ENCODE peak calls at places on chromosomes 5 and 9, in seven cellular contexts. One of them, this sample, is unnamed.

GRCh38 chr9:89453452-89453851 is 44.5 kb downstream of the SEMA4D start:
- DNase-seq in brain microvascular endothelial cell: no peak
- DNase-seq in AG04450: no peak
- DNase-seq in K562: no peak
- DNase-seq in WERI-Rb-1: no peak
- DNase-seq in endodermal cell: no peak
- DNase-seq in adrenal gland: no peak
- DNase-seq in this sample: no peak

GRCh38 chr5:79636981-79637733 is 24.9 kb downstream of the TENT2 start:
- DNase-seq in brain microvascular endothelial cell: no peak
- DNase-seq in AG04450: no peak
- DNase-seq in K562: no peak
- DNase-seq in WERI-Rb-1: no peak
- DNase-seq in endodermal cell: no peak
- DNase-seq in adrenal gland: no peak
- DNase-seq in this sample: no peak

GRCh38 chr5:83577036-83577636 is 105.6 kb downstream of the VCAN start:
- DNase-seq in brain microvascular endothelial cell: peak
- DNase-seq in AG04450: no peak
- DNase-seq in K562: no peak
- DNase-seq in WERI-Rb-1: no peak
- DNase-seq in endodermal cell: no peak
- DNase-seq in adrenal gland: peak
- DNase-seq in this sample: no peak

GRCh38 chr5:135312255-135312935 is 86.6 kb downstream of the MACROH2A1 start:
- DNase-seq in brain microvascular endothelial cell: no peak
- DNase-seq in AG04450: no peak
- DNase-seq in K562: no peak
- DNase-seq in WERI-Rb-1: no peak
- DNase-seq in endodermal cell: peak
- DNase-seq in adrenal gland: no peak
- DNase-seq in this sample: no peak

GRCh38 chr5:16178745-16179372 is 732 bp downstream of the MARCHF11 start:
- DNase-seq in brain microvascular endothelial cell: peak
- DNase-seq in AG04450: no peak
- DNase-seq in K562: peak
- DNase-seq in WERI-Rb-1: peak
- DNase-seq in endodermal cell: peak
- DNase-seq in adrenal gland: peak
- DNase-seq in this sample: no peak

GRCh38 chr5:1009359-1010180 is 968 bp downstream of the NKD2 start:
- DNase-seq in brain microvascular endothelial cell: no peak
- DNase-seq in AG04450: no peak
- DNase-seq in K562: no peak
- DNase-seq in WERI-Rb-1: peak
- DNase-seq in endodermal cell: no peak
- DNase-seq in adrenal gland: peak
- DNase-seq in this sample: no peak

GRCh38 chr5:27494845-27495244 is 456.5 kb upstream of the CDH9 start:
- DNase-seq in brain microvascular endothelial cell: no peak
- DNase-seq in AG04450: no peak
- DNase-seq in K562: no peak
- DNase-seq in WERI-Rb-1: no peak
- DNase-seq in endodermal cell: no peak
- DNase-seq in adrenal gland: no peak
- DNase-seq in this sample: no peak

GRCh38 chr5:6827815-6828214 is 114.6 kb downstream of the TENT4A start:
- DNase-seq in brain microvascular endothelial cell: no peak
- DNase-seq in AG04450: no peak
- DNase-seq in K562: no peak
- DNase-seq in WERI-Rb-1: no peak
- DNase-seq in endodermal cell: no peak
- DNase-seq in adrenal gland: no peak
- DNase-seq in this sample: peak

GRCh38 chr5:134581241-134581981 is 51.2 kb downstream of the SAR1B start:
- DNase-seq in brain microvascular endothelial cell: no peak
- DNase-seq in AG04450: no peak
- DNase-seq in K562: peak
- DNase-seq in WERI-Rb-1: no peak
- DNase-seq in endodermal cell: no peak
- DNase-seq in adrenal gland: no peak
- DNase-seq in this sample: no peak

GRCh38 chr5:21238786-21239185 is 1250.8 kb upstream of the CDH18 start:
- DNase-seq in brain microvascular endothelial cell: peak
- DNase-seq in AG04450: no peak
- DNase-seq in K562: no peak
- DNase-seq in WERI-Rb-1: no peak
- DNase-seq in endodermal cell: no peak
- DNase-seq in adrenal gland: no peak
- DNase-seq in this sample: no peak

DNA sequence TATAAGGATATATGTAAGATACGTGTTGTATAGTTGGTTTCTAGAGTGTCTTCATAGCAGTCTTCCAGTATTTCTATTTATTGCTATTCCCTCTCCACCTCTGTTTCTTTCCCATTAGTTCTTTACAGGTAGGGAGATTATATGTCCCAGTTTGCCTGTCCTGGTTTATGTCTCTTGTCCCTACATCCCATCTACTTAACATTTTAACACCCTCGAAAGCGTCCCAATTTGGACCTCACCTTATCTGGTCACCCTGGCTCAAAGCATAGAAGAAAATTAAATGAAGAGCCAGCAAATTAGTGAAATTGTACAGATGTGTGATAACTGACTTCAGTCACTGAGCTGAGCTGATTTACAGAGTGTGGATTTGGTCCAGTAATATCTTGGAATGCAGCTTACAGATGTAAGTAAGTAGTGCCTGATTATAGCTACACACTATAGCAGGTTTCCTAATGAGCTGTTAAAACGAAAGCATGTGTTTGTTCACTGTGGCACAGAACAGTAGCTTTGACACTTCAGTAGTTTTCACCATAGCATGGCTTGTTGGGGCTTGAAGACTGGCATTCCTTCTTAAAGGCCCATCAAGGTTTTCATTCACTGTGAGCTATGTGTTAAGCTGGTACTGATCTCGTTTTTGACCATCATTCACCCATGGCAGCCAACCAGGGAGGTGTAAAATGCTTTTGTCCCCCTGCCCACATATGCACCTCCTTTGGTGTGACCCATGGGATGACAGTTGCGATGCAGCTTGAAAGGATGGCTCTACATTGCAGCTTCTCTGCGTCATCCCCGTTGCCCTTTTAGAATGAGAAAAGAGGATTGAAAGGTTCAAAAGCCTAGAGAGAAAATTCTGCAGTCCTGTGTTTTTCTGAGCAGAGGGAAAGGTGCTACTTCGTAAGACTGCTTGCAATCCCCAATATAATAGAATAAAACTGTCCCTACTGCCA is 192.1 kb upstream of the DMRT1 start:
- DNase-seq in brain microvascular endothelial cell: no peak
- DNase-seq in AG04450: no peak
- DNase-seq in K562: no peak
- DNase-seq in WERI-Rb-1: no peak
- DNase-seq in endodermal cell: peak
- DNase-seq in adrenal gland: no peak
- DNase-seq in this sample: no peak
- H3K27ac ChIP-seq in brain microvascular endothelial cell: no peak
- H3K27ac ChIP-seq in AG04450: no peak
- H3K27ac ChIP-seq in K562: no peak
- H3K27ac ChIP-seq in WERI-Rb-1: no peak
- H3K27ac ChIP-seq in endodermal cell: no peak
- H3K27ac ChIP-seq in adrenal gland: no peak
- H3K27ac ChIP-seq in this sample: no peak

DNA sequence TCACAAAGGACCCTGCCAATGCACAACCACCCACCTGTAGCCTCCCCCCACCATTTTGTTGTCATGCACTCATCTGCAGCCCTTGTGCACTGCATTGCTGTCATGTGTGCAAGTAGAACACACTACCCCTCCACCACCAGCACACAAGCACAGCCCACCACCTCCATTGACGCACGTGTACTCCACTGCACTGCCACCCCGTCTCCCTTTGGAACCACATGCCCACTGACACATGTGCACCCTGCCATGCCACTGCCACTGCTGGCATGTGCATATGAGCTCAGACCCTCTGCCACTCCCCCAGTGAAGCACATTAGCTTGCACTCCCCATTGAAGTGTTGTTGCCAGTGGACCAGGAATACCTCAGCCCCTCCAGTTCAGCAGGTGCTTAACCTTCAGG is 530.3 kb upstream of the ACO1 start:
- DNase-seq in brain microvascular endothelial cell: no peak
- DNase-seq in AG04450: no peak
- DNase-seq in K562: no peak
- DNase-seq in WERI-Rb-1: no peak
- DNase-seq in endodermal cell: no peak
- DNase-seq in adrenal gland: no peak
- DNase-seq in this sample: no peak
- H3K27ac ChIP-seq in brain microvascular endothelial cell: no peak
- H3K27ac ChIP-seq in AG04450: no peak
- H3K27ac ChIP-seq in K562: no peak
- H3K27ac ChIP-seq in WERI-Rb-1: no peak
- H3K27ac ChIP-seq in endodermal cell: no peak
- H3K27ac ChIP-seq in adrenal gland: no peak
- H3K27ac ChIP-seq in this sample: no peak

GRCh38 chr5:43854697-43855292 is 251.8 kb downstream of the NNT start:
- DNase-seq in brain microvascular endothelial cell: no peak
- DNase-seq in AG04450: no peak
- DNase-seq in K562: no peak
- DNase-seq in WERI-Rb-1: no peak
- DNase-seq in endodermal cell: peak
- DNase-seq in adrenal gland: no peak
- DNase-seq in this sample: no peak
- H3K27ac ChIP-seq in brain microvascular endothelial cell: no peak
- H3K27ac ChIP-seq in AG04450: no peak
- H3K27ac ChIP-seq in K562: no peak
- H3K27ac ChIP-seq in WERI-Rb-1: no peak
- H3K27ac ChIP-seq in endodermal cell: no peak
- H3K27ac ChIP-seq in adrenal gland: no peak
- H3K27ac ChIP-seq in this sample: no peak

GRCh38 chr5:143008032-143008431 is 237.9 kb downstream of the ARHGAP26 start:
- DNase-seq in brain microvascular endothelial cell: no peak
- DNase-seq in AG04450: no peak
- DNase-seq in K562: no peak
- DNase-seq in WERI-Rb-1: no peak
- DNase-seq in endodermal cell: no peak
- DNase-seq in adrenal gland: no peak
- DNase-seq in this sample: no peak
- H3K27ac ChIP-seq in brain microvascular endothelial cell: peak
- H3K27ac ChIP-seq in AG04450: no peak
- H3K27ac ChIP-seq in K562: no peak
- H3K27ac ChIP-seq in WERI-Rb-1: no peak
- H3K27ac ChIP-seq in endodermal cell: no peak
- H3K27ac ChIP-seq in adrenal gland: no peak
- H3K27ac ChIP-seq in this sample: no peak

GRCh38 chr5:156438076-156438475 is 111.1 kb downstream of the SGCD start:
- DNase-seq in brain microvascular endothelial cell: no peak
- DNase-seq in AG04450: no peak
- DNase-seq in K562: no peak
- DNase-seq in WERI-Rb-1: no peak
- DNase-seq in endodermal cell: no peak
- DNase-seq in adrenal gland: no peak
- DNase-seq in this sample: no peak
- H3K27ac ChIP-seq in brain microvascular endothelial cell: no peak
- H3K27ac ChIP-seq in AG04450: no peak
- H3K27ac ChIP-seq in K562: no peak
- H3K27ac ChIP-seq in WERI-Rb-1: no peak
- H3K27ac ChIP-seq in endodermal cell: no peak
- H3K27ac ChIP-seq in adrenal gland: no peak
- H3K27ac ChIP-seq in this sample: no peak

DNA sequence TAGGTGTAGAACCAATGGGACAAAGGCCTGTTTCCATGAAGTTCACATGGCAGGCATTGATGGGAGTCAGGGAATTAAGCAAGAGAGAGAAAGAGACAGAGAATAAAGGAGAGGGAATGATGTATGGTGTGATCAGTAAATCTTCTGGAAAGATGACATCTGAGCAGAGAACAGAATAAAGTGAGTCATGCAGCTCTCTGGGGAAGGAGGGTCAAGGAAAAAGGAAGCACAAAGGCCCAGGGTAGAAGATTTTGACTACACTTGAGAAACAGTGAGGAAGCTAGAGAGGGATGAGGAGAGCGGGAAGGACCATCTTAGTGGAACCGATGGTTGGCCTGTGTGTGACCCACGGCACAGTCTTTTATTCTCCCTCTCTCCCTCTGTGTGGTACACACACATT is 425.9 kb downstream of the SPOCK1 start:
- DNase-seq in brain microvascular endothelial cell: no peak
- DNase-seq in AG04450: no peak
- DNase-seq in K562: no peak
- DNase-seq in WERI-Rb-1: no peak
- DNase-seq in endodermal cell: no peak
- DNase-seq in adrenal gland: no peak
- DNase-seq in this sample: no peak
- H3K27ac ChIP-seq in brain microvascular endothelial cell: no peak
- H3K27ac ChIP-seq in AG04450: no peak
- H3K27ac ChIP-seq in K562: no peak
- H3K27ac ChIP-seq in WERI-Rb-1: no peak
- H3K27ac ChIP-seq in endodermal cell: no peak
- H3K27ac ChIP-seq in adrenal gland: peak
- H3K27ac ChIP-seq in this sample: no peak

GRCh38 chr5:73901455-73901854 is 275.5 kb downstream of the ARHGEF28 start:
- DNase-seq in brain microvascular endothelial cell: no peak
- DNase-seq in AG04450: no peak
- DNase-seq in K562: no peak
- DNase-seq in WERI-Rb-1: peak
- DNase-seq in endodermal cell: peak
- DNase-seq in adrenal gland: no peak
- DNase-seq in this sample: no peak
- H3K27ac ChIP-seq in brain microvascular endothelial cell: peak
- H3K27ac ChIP-seq in AG04450: no peak
- H3K27ac ChIP-seq in K562: no peak
- H3K27ac ChIP-seq in WERI-Rb-1: no peak
- H3K27ac ChIP-seq in endodermal cell: no peak
- H3K27ac ChIP-seq in adrenal gland: no peak
- H3K27ac ChIP-seq in this sample: no peak

GRCh38 chr5:37717276-37717612 is 122.6 kb downstream of the GDNF start:
- DNase-seq in brain microvascular endothelial cell: no peak
- DNase-seq in AG04450: no peak
- DNase-seq in K562: no peak
- DNase-seq in WERI-Rb-1: no peak
- DNase-seq in endodermal cell: no peak
- DNase-seq in adrenal gland: no peak
- DNase-seq in this sample: no peak
- H3K27ac ChIP-seq in brain microvascular endothelial cell: peak
- H3K27ac ChIP-seq in AG04450: peak
- H3K27ac ChIP-seq in K562: no peak
- H3K27ac ChIP-seq in WERI-Rb-1: no peak
- H3K27ac ChIP-seq in endodermal cell: no peak
- H3K27ac ChIP-seq in adrenal gland: no peak
- H3K27ac ChIP-seq in this sample: no peak

DNA sequence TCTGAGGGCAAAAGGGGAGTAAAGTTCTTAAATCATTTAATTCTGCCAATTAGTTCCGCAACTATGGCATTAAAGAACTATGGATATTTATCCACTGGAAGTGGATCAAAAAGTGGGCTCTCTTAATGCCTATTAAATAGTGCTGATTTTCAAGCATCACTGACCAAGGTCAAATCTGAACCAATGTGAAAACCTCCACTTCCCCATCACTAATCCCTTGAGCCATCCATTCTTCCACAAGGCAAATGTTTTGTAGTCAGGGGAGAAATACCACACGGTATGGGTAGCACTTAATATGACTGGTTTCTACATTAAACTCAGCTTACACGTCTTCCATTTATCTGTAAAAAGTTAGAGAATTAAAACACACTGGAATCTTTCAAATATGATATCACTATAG is 57.6 kb downstream of the MLLT3 start:
- DNase-seq in brain microvascular endothelial cell: no peak
- DNase-seq in AG04450: no peak
- DNase-seq in K562: no peak
- DNase-seq in WERI-Rb-1: no peak
- DNase-seq in endodermal cell: no peak
- DNase-seq in adrenal gland: no peak
- DNase-seq in this sample: no peak
- H3K27ac ChIP-seq in brain microvascular endothelial cell: no peak
- H3K27ac ChIP-seq in AG04450: no peak
- H3K27ac ChIP-seq in K562: no peak
- H3K27ac ChIP-seq in WERI-Rb-1: no peak
- H3K27ac ChIP-seq in endodermal cell: no peak
- H3K27ac ChIP-seq in adrenal gland: no peak
- H3K27ac ChIP-seq in this sample: no peak